ENCODE peak calls at places on chromosomes 3 and 15, in four cellular contexts. B is HepG2, T is K562, M is H1. X is an unnamed sample.
A peak's percentile ranks its signal among the peaks of the same experiment; 100 is the strongest.

GRCh38 chr3:62882676-62883228 is 7.5 kb upstream of the CADPS start:
- DNase-seq in T (no peak), M (no peak), B (no peak), X (no peak)

GRCh38 chr3:61157414-61157813 is 93.8 kb downstream of the FHIT start:
- DNase-seq in M (no peak), B (no peak), T (no peak), X (no peak)

GRCh38 chr3:71245971-71246860 is 337.3 kb downstream of the FOXP1 start:
- DNase-seq in B (peak; percentile 76), T (peak; percentile 74), M (no peak), X (no peak)

GRCh38 chr15:43100971-43101370 is 4.9 kb downstream of the UBR1 start:
- DNase-seq in T (no peak), B (no peak), M (no peak), X (no peak)

GRCh38 chr3:45665101-45665572 is 24.1 kb upstream of the SACM1L start:
- DNase-seq in T (peak; percentile 92), B (peak; percentile 71), M (no peak), X (peak; percentile 68)

GRCh38 chr15:38424101-38424552 is 29.8 kb upstream of the FAM98B start:
- DNase-seq in B (no peak), M (no peak), T (no peak), X (no peak)

GRCh38 chr3:106457278-106458210 is 588.7 kb upstream of the CBLB start:
- DNase-seq in B (no peak), M (no peak), T (peak; percentile 34), X (no peak)

GRCh38 chr3:170483485-170484262 is 65.0 kb downstream of the CLDN11 start:
- DNase-seq in B (peak; percentile 26), M (peak; percentile 55), T (peak; percentile 27), X (no peak)

GRCh38 chr3:189530822-189531221 is 100.4 kb upstream of the TP63 start:
- DNase-seq in B (no peak), T (no peak), M (no peak), X (peak; percentile 19)

GRCh38 chr3:12545473-12545791 is at the start of gene MKRN2OS:
- DNase-seq in B (no peak), T (no peak), M (peak; percentile 56), X (peak; percentile 29)

GRCh38 chr3:50319872-50320625 is 2.5 kb downstream of the HYAL2 start:
- DNase-seq in M (no peak), T (no peak), B (no peak), X (no peak)

DNA sequence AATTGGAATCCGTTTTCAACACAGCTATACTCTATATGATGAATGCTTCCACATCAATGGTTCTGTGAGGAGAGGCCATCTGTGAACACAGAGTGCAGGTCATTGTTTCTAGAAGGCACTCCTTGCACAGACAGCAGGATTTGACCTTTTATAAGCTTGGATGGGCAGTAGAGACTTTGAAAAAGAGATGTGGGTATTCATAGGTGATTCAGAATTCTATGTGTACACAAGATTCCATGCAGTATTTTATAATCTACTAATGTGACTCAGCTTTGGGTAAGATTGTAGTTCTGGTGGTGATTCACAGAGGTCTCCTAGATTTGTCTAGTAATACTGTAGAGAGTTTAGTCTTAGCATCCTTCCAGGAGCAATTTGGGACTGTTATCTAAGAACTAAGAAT is 12.6 kb downstream of the ARPP21 start:
- DNase-seq in M (no peak), T (no peak), B (no peak), X (no peak)
- TF ChIP-seq FOSL1 in M (no peak), T (no peak), B (no peak), X (no peak)

DNA sequence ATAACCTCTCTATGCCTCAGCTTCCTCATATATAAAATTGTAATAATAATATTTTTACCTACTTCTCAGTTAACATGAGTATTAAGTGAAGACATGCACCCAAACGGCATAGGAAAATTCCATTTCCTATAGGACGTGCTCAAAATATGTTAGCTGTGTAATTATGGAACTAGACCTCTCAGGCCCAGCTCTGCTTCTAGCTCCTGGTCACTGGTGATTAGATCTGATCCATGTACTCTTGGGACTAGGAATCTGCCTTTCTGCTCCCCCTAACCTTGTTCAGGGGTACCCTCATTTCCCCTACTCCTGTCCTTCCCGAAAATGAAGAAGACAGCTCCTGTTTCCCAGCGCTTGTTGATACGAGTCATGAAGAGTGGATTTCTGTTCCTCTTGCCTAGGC is 29.6 kb downstream of the TF start:
- DNase-seq in M (no peak), T (no peak), B (no peak), X (no peak)
- H2AFZ ChIP-seq in M (no peak overlapping the region), T (no peak overlapping the region), B (no peak overlapping the region), X (no peak overlapping the region)

DNA sequence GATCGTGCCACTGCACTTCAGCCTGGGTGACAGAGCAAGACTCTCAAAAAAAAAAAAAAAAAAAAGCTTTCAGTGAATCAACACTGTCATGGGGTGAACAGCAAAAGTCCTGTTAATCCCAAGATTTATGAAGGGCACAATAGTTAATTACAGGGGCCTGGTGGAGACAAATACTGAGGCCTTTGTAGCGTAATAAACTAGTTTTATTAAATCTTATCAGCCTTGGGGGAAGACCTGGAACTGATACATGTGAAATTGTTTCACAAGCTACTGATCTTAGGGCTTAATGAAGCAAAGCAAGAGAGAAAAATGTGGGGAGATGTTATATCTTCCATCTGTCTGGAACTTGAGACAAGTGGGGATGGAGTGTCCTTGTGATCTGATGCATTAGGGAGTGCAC is 47.8 kb upstream of the OSBPL11 start:
- DNase-seq in M (no peak), B (no peak), T (no peak), X (no peak)
- TF ChIP-seq YY1 in M (no peak), B (no peak), T (no peak), X (no peak)

DNA sequence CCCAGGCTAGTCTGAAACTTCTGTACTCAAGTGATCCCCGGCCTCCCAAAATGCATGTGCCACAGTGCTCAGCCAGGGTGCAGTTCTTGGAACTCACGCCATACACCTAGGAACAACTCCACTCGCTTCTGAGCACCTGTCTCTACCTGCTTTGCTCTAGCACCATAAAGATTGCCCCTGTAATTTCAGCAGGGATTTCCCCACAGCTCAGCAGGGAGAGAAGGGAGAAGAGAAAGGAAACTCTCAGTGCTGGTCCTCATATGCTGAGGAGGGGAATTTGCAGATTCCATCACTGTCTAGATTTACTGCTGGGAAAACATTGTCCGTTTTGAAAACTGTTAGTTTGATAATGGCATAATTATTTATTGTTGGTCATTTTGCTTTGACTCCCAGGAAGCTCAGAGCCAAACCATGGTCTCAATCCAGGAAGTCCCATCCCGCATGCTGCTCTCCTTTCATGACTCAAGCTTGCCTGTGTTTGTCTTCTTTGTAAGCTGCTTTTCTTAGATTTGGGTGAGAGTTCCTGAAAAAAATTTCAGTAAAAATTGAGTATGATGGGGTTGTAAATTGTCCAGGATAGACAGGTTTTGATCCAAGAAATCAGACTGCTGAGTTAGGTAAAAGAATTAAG is 24.2 kb downstream of the TRIM71 start:
- DNase-seq in M (no peak), T (no peak), B (no peak), X (no peak)
- TF ChIP-seq FOSL1 in M (no peak), T (no peak), B (no peak), X (no peak)

GRCh38 chr15:41790756-41791546 is 16.7 kb downstream of the MAPKBP1 start:
- DNase-seq in B (peak; percentile 28), M (no peak), T (peak; percentile 78), X (peak; percentile 28)

GRCh38 chr15:41789662-41790061 is 15.4 kb downstream of the MAPKBP1 start:
- DNase-seq in M (no peak), T (no peak), B (no peak), X (no peak)

GRCh38 chr15:41791970-41792637 is 17.8 kb downstream of the MAPKBP1 start:
- DNase-seq in T (no peak), B (no peak), M (no peak), X (no peak)

GRCh38 chr15:41790169-41790568 is 15.9 kb downstream of the MAPKBP1 start:
- DNase-seq in B (no peak), M (no peak), T (peak; percentile 43), X (no peak)

DNA sequence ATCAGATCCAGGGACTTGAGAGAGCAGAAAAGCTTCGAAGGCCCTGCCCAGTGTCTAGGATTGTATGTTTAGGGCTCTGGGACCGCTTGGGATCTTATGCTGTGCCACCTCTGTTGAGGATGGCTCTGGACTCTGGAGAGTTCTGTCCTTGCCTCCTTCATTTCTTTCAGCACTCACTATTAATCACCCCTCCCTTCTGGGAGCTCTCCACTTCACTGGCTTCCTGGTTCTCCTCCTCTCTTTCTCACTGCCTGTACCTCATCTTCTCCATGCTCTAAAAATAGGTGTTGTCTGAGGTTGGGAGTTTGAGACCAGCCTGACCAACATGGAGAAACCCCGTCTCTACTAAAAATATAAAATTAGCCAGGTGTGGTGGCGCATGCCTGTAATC is 17.3 kb downstream of the MAPKBP1 start:
- DNase-seq in B (no peak), T (no peak), M (peak; percentile 39), X (no peak)
- H2AFZ ChIP-seq in B (no peak overlapping the region), T (peak overlapping the region; percentile 60), M (no peak overlapping the region), X (no peak overlapping the region)

GRCh38 chr3:151093905-151094304 is 8.4 kb downstream of the MED12L start:
- DNase-seq in M (no peak), T (no peak), B (no peak), X (no peak)
- TF ChIP-seq YY1 in M (no peak), T (no peak), B (no peak), X (no peak)

DNA sequence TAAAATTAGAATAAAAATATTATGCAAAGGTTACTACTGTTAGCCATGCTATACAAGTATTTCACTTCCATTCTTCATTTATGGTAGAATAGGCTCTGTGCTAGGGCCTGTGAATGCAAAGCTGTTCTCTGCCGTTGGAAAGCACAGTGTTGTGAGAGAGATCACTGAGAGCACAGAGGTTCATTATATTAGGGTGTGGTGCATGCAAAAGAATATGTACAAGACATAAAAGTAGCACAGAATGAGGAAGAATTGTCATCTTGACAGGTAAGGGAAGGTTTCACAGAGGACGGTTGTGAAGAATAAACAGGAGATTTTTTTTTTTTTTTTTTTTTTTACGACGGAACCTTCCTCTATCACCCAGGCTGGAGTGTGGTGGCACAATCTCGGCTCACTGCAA is 25.2 kb upstream of the FNDC3B start:
- DNase-seq in B (no peak), T (no peak), M (no peak), X (no peak)
- TF ChIP-seq FOSL1 in B (no peak), T (no peak), M (no peak), X (no peak)

GRCh38 chr3:85159376-85159775 is 200.6 kb downstream of the CADM2 start:
- DNase-seq in T (no peak), B (no peak), M (no peak), X (no peak)

GRCh38 chr3:85161544-85161943 is 202.8 kb downstream of the CADM2 start:
- DNase-seq in T (no peak), B (peak; percentile 20), M (no peak), X (no peak)

GRCh38 chr3:85162905-85163304 is 204.1 kb downstream of the CADM2 start:
- DNase-seq in M (no peak), T (no peak), B (no peak), X (no peak)

GRCh38 chr3:85167576-85167975 is 208.8 kb downstream of the CADM2 start:
- DNase-seq in T (no peak), M (no peak), B (no peak), X (no peak)

GRCh38 chr3:85164446-85164845 is 205.7 kb downstream of the CADM2 start:
- DNase-seq in T (no peak), M (no peak), B (no peak), X (no peak)
- H2AFZ ChIP-seq in T (no peak overlapping the region), M (no peak overlapping the region), B (no peak overlapping the region), X (no peak overlapping the region)

GRCh38 chr3:37970802-37971201 is 19.8 kb upstream of the VILL start:
- DNase-seq in B (no peak), M (no peak), T (no peak), X (no peak)

GRCh38 chr3:37971467-37971866 is 19.1 kb upstream of the VILL start:
- DNase-seq in T (no peak), B (no peak), M (no peak), X (no peak)

GRCh38 chr3:37973250-37974054 is 17.1 kb upstream of the VILL start:
- DNase-seq in T (no peak), M (no peak), B (no peak), X (no peak)

GRCh38 chr3:37974928-37975223 is 15.7 kb upstream of the VILL start:
- DNase-seq in M (no peak), B (no peak), T (no peak), X (no peak)

GRCh38 chr3:37974121-37974927 is 16.3 kb upstream of the VILL start:
- DNase-seq in T (peak; percentile 91), M (peak; percentile 83), B (peak; percentile 56), X (peak; percentile 43)
- TF ChIP-seq YY1 in T (no peak), M (no peak), B (no peak), X (no peak)